ENCODE peak calls at places on chromosomes 12 and 14, in seven cellular contexts. One of them, this sample, is unnamed.
A peak's percentile ranks its signal among the peaks of the same experiment; 100 is the strongest.

GRCh38 chr14:96817750-96818666 is 20.8 kb downstream of the VRK1 start:
- DNase-seq in AG10803: no peak
- DNase-seq in HFF-Myc: no peak
- DNase-seq in neural crest cell: no peak
- DNase-seq in foreskin fibroblast: no peak
- DNase-seq in H9: no peak
- DNase-seq in AG09309: no peak
- DNase-seq in this sample: no peak

GRCh38 chr12:78037707-78038106 is 207.0 kb downstream of the NAV3 start:
- DNase-seq in HFF-Myc: no peak
- DNase-seq in neural crest cell: no peak
- DNase-seq in AG10803: no peak
- DNase-seq in H9: no peak
- DNase-seq in AG09309: no peak
- DNase-seq in foreskin fibroblast: no peak
- DNase-seq in this sample: no peak

GRCh38 chr14:51661504-51661903 is 9.8 kb downstream of the FRMD6 start:
- DNase-seq in AG10803: no peak
- DNase-seq in AG09309: no peak
- DNase-seq in H9: no peak
- DNase-seq in foreskin fibroblast: no peak
- DNase-seq in HFF-Myc: no peak
- DNase-seq in neural crest cell: no peak
- DNase-seq in this sample: no peak

GRCh38 chr12:46264057-46264456 is 4.8 kb downstream of the SLC38A1 start:
- DNase-seq in HFF-Myc: no peak
- DNase-seq in AG09309: peak; percentile 43
- DNase-seq in neural crest cell: no peak
- DNase-seq in AG10803: peak; percentile 77
- DNase-seq in foreskin fibroblast: peak; percentile 41
- DNase-seq in H9: no peak
- DNase-seq in this sample: no peak

GRCh38 chr12:75923964-75924666 is 107.5 kb downstream of the PHLDA1 start:
- DNase-seq in neural crest cell: no peak
- DNase-seq in AG10803: no peak
- DNase-seq in HFF-Myc: no peak
- DNase-seq in foreskin fibroblast: peak; percentile 63
- DNase-seq in AG09309: no peak
- DNase-seq in H9: no peak
- DNase-seq in this sample: no peak

GRCh38 chr14:74652541-74652940 is 40.5 kb upstream of the LTBP2 start:
- DNase-seq in foreskin fibroblast: peak; percentile 46
- DNase-seq in neural crest cell: no peak
- DNase-seq in HFF-Myc: no peak
- DNase-seq in AG09309: no peak
- DNase-seq in AG10803: no peak
- DNase-seq in H9: no peak
- DNase-seq in this sample: no peak

GRCh38 chr12:115070313-115070712 is 386.3 kb upstream of the TBX3 start:
- DNase-seq in foreskin fibroblast: peak; percentile 74
- DNase-seq in neural crest cell: no peak
- DNase-seq in HFF-Myc: no peak
- DNase-seq in AG10803: no peak
- DNase-seq in AG09309: no peak
- DNase-seq in H9: no peak
- DNase-seq in this sample: no peak

GRCh38 chr12:95022477-95022876 is 19.0 kb upstream of the NDUFA12 start:
- DNase-seq in AG10803: no peak
- DNase-seq in neural crest cell: no peak
- DNase-seq in HFF-Myc: no peak
- DNase-seq in foreskin fibroblast: no peak
- DNase-seq in AG09309: no peak
- DNase-seq in H9: no peak
- DNase-seq in this sample: no peak

GRCh38 chr14:72495668-72496067 is 398.2 kb downstream of the DPF3 start:
- DNase-seq in AG09309: no peak
- DNase-seq in foreskin fibroblast: peak; percentile 33
- DNase-seq in AG10803: no peak
- DNase-seq in HFF-Myc: no peak
- DNase-seq in H9: no peak
- DNase-seq in neural crest cell: no peak
- DNase-seq in this sample: no peak

GRCh38 chr12:95673576-95673975 is 117.0 kb downstream of the NTN4 start:
- DNase-seq in HFF-Myc: no peak
- DNase-seq in AG10803: no peak
- DNase-seq in AG09309: no peak
- DNase-seq in neural crest cell: no peak
- DNase-seq in H9: no peak
- DNase-seq in foreskin fibroblast: no peak
- DNase-seq in this sample: no peak

GRCh38 chr12:114933428-114934160 is 249.6 kb upstream of the TBX3 start:
- DNase-seq in foreskin fibroblast: peak; percentile 98
- DNase-seq in AG10803: peak; percentile 88
- DNase-seq in AG09309: peak; percentile 79
- DNase-seq in neural crest cell: no peak
- DNase-seq in HFF-Myc: no peak
- DNase-seq in H9: no peak
- DNase-seq in this sample: no peak

DNA sequence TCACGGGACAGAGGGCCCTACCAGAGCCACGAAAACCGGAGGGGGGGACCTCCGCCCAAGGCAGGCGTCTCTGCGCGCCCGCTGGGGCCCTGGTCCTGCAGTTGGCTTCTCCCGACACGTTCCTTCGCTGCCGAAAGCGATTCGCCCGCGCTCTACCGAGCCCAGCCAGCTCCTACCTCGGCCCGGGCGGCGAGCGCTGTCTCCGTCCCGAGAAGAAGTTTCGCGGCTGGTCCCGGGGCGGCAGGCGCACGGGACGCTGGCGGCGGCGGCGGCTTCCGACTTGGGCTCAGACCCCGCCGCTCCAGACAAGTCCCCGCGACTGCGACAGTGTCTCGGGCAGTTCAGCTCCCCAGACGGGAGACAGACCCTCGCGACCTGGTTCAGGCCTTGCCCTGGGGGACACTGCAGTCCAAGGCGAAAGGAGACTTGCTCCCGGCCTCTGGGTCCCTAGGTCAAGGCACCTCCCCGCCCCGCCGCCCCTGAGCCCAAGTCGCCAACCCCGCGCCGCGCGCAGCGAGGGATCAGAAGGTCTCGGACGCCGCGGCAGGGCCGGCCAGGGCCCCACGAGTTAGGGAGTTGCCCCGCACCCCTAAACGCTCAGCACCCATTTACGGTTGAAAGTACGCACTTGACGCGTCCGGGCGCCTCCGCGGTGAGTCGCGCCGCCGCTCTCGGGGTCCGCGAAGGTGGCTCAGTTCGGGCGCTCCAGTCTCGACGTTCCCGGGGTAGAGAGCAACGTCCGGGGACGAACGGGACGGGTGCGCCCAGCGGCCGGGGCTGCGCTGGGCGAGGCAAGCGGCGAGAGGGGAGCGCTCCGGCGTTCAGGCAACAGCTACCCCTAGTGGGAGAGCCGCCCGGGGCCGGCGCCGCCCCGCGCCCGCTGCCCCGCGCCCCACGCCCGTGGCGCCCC is 1.4 kb upstream of the DIO3 start:
- DNase-seq in HFF-Myc: no peak
- DNase-seq in AG10803: peak; percentile 1
- DNase-seq in AG09309: no peak
- DNase-seq in foreskin fibroblast: peak; percentile 31
- DNase-seq in H9: peak; percentile 51
- DNase-seq in neural crest cell: peak; percentile 32
- DNase-seq in this sample: peak; percentile 63
- TF ChIP-seq CTCF in HFF-Myc: no peak
- TF ChIP-seq CTCF in AG10803: no peak
- TF ChIP-seq CTCF in AG09309: peak; percentile 14
- TF ChIP-seq CTCF in foreskin fibroblast: no peak
- TF ChIP-seq CTCF in H9: peak; percentile 40
- TF ChIP-seq CTCF in neural crest cell: peak; percentile 46
- TF ChIP-seq CTCF in this sample: no peak

GRCh38 chr12:26832817-26833691 is at the start of gene ITPR2:
- DNase-seq in AG09309: no peak
- DNase-seq in H9: peak; percentile 97
- DNase-seq in AG10803: peak; percentile 82
- DNase-seq in HFF-Myc: peak; percentile 52
- DNase-seq in foreskin fibroblast: peak; percentile 95
- DNase-seq in neural crest cell: peak; percentile 86
- DNase-seq in this sample: peak; percentile 91
- TF ChIP-seq CTCF in AG09309: no peak
- TF ChIP-seq CTCF in H9: no peak
- TF ChIP-seq CTCF in AG10803: no peak
- TF ChIP-seq CTCF in HFF-Myc: no peak
- TF ChIP-seq CTCF in foreskin fibroblast: no peak
- TF ChIP-seq CTCF in neural crest cell: peak; percentile 58
- TF ChIP-seq CTCF in this sample: no peak

GRCh38 chr12:102806110-102806509 is 110.9 kb downstream of the PAH start:
- DNase-seq in H9: no peak
- DNase-seq in foreskin fibroblast: no peak
- DNase-seq in neural crest cell: no peak
- DNase-seq in AG10803: no peak
- DNase-seq in HFF-Myc: no peak
- DNase-seq in AG09309: no peak
- DNase-seq in this sample: no peak

GRCh38 chr12:102808412-102808811 is 108.6 kb downstream of the PAH start:
- DNase-seq in HFF-Myc: no peak
- DNase-seq in neural crest cell: no peak
- DNase-seq in AG09309: no peak
- DNase-seq in H9: no peak
- DNase-seq in AG10803: no peak
- DNase-seq in foreskin fibroblast: no peak
- DNase-seq in this sample: no peak

GRCh38 chr12:102806592-102806991 is 110.5 kb downstream of the PAH start:
- DNase-seq in foreskin fibroblast: no peak
- DNase-seq in HFF-Myc: no peak
- DNase-seq in neural crest cell: no peak
- DNase-seq in H9: no peak
- DNase-seq in AG10803: no peak
- DNase-seq in AG09309: no peak
- DNase-seq in this sample: no peak

GRCh38 chr12:102814691-102815367 is 102.2 kb downstream of the PAH start:
- DNase-seq in AG10803: no peak
- DNase-seq in AG09309: no peak
- DNase-seq in neural crest cell: no peak
- DNase-seq in foreskin fibroblast: no peak
- DNase-seq in HFF-Myc: no peak
- DNase-seq in H9: no peak
- DNase-seq in this sample: no peak

DNA sequence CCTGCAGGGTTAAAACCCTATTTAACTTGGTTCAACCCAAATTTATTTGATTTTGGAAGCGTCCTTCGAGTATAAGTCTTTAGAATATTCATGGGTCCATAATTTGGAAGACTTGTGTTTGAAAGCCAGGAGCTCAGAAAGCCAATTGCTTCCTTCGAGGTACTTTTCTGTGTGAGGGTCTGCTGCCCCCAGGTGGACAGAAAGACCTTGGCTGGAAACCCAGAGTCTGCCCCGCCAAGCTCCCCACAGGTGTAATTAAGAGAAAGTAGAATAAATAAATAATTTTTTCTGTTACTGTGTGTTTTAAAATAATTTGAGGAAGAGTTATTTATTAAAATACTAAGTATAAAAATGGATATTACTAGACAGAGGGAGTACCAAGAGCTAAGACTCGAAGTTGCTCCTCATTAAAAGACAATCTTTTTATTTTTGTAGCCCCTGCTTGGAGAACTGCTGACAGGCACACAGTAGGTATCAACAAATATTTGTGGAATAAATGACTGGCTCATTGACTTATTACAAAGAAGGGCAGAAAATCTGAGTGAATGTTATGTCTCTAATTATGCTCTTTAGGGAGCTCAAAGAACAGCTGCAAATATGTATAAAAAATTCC is 105.8 kb downstream of the PAH start:
- DNase-seq in foreskin fibroblast: no peak
- DNase-seq in AG09309: no peak
- DNase-seq in neural crest cell: peak; percentile 34
- DNase-seq in AG10803: peak; percentile 4
- DNase-seq in HFF-Myc: no peak
- DNase-seq in H9: peak; percentile 67
- DNase-seq in this sample: no peak
- TF ChIP-seq CTCF in foreskin fibroblast: peak; percentile 47
- TF ChIP-seq CTCF in AG09309: no peak
- TF ChIP-seq CTCF in neural crest cell: peak; percentile 76
- TF ChIP-seq CTCF in AG10803: peak; percentile 40
- TF ChIP-seq CTCF in HFF-Myc: peak; percentile 64
- TF ChIP-seq CTCF in H9: peak; percentile 90
- TF ChIP-seq CTCF in this sample: peak; percentile 54

GRCh38 chr14:104972301-104973211 is 5.6 kb downstream of the AHNAK2 start:
- DNase-seq in AG10803: peak; percentile 80
- DNase-seq in AG09309: no peak
- DNase-seq in HFF-Myc: no peak
- DNase-seq in H9: no peak
- DNase-seq in foreskin fibroblast: peak; percentile 54
- DNase-seq in neural crest cell: no peak
- DNase-seq in this sample: no peak
- TF ChIP-seq CTCF in AG10803: peak; percentile 30
- TF ChIP-seq CTCF in AG09309: no peak
- TF ChIP-seq CTCF in HFF-Myc: no peak
- TF ChIP-seq CTCF in H9: no peak
- TF ChIP-seq CTCF in foreskin fibroblast: no peak
- TF ChIP-seq CTCF in neural crest cell: no peak
- TF ChIP-seq CTCF in this sample: no peak

This sample was measured in mesothelial cell of epicardium.